ENCODE peak calls at places on chromosomes 16 and 17, in ten cellular contexts. S, W, P, U, N, X, Y, L, C and B are unnamed samples.

GRCh38 chr17:30571921-30572320 is 94.7 kb downstream of the GOSR1 start:
- DNase-seq in P (no peak), X (no peak), L (no peak), Y (no peak), U (no peak), N (no peak), S (no peak), C (no peak), W (peak), B (no peak)

GRCh38 chr16:80610489-80611156 is 69.8 kb downstream of the DYNLRB2 start:
- DNase-seq in C (no peak), S (no peak), P (no peak), N (no peak), L (no peak), U (no peak), W (no peak), X (no peak), Y (no peak), B (peak)

GRCh38 chr17:8468109-8468508 is 32.4 kb downstream of the NDEL1 start:
- DNase-seq in N (no peak), Y (no peak), S (no peak), W (no peak), X (no peak), C (no peak), U (peak), P (no peak), L (no peak), B (no peak)

GRCh38 chr16:80263181-80263823 is 277.5 kb upstream of the DYNLRB2 start:
- DNase-seq in P (no peak), X (no peak), W (no peak), S (no peak), L (no peak), N (no peak), C (no peak), U (no peak), Y (no peak), B (no peak)

GRCh38 chr16:28139530-28139929 is 72.2 kb downstream of the XPO6 start:
- DNase-seq in L (no peak), W (no peak), S (no peak), U (no peak), N (no peak), Y (no peak), C (no peak), P (no peak), X (no peak), B (no peak)

GRCh38 chr16:55078699-55079415 is 148.2 kb downstream of the IRX5 start:
- DNase-seq in U (no peak), P (no peak), X (no peak), N (no peak), S (no peak), C (no peak), Y (no peak), W (no peak), L (no peak), B (no peak)

GRCh38 chr17:17484451-17484899 is 7.7 kb downstream of the MED9 start:
- DNase-seq in L (no peak), C (no peak), P (no peak), W (no peak), Y (no peak), N (no peak), U (no peak), X (no peak), S (no peak), B (peak)

GRCh38 chr17:4892063-4892410 is 7.3 kb upstream of the C17orf107 start:
- DNase-seq in S (no peak), X (no peak), W (no peak), N (no peak), C (no peak), U (no peak), L (no peak), P (no peak), Y (no peak), B (no peak)

GRCh38 chr17:73165616-73166404 is 1.0 kb downstream of the SSTR2 start:
- DNase-seq in U (no peak), N (no peak), S (no peak), X (no peak), L (no peak), P (no peak), Y (no peak), C (no peak), W (no peak), B (no peak)

GRCh38 chr16:879986-880385 is 79.5 kb upstream of the GNG13 start:
- DNase-seq in W (no peak), U (no peak), X (no peak), P (no peak), N (no peak), Y (no peak), S (no peak), C (no peak), L (no peak), B (no peak)

GRCh38 chr17:46742539-46743270 is 75.8 kb downstream of the WNT3 start:
- DNase-seq in U (peak), C (no peak), W (no peak), S (peak), P (peak), X (no peak), Y (peak), L (no peak), N (no peak), B (peak)

GRCh38 chr17:59361916-59362810 is 30.7 kb downstream of the YPEL2 start:
- DNase-seq in U (peak), W (no peak), N (no peak), S (no peak), C (no peak), P (no peak), L (no peak), Y (peak), X (no peak), B (no peak)

GRCh38 chr17:65362826-65363225 is 198.6 kb downstream of the AXIN2 start:
- DNase-seq in U (no peak), L (no peak), Y (no peak), X (no peak), P (no peak), C (no peak), W (no peak), N (no peak), S (no peak), B (no peak)

GRCh38 chr16:80806957-80807356 is 2.6 kb upstream of the CDYL2 start:
- DNase-seq in Y (no peak), S (peak), X (no peak), C (no peak), N (no peak), L (no peak), U (no peak), P (no peak), W (no peak), B (no peak)

GRCh38 chr17:3956558-3956957 is 7.7 kb downstream of the ATP2A3 start:
- DNase-seq in N (no peak), X (no peak), Y (no peak), W (no peak), P (no peak), S (no peak), L (no peak), C (no peak), U (no peak), B (no peak)

GRCh38 chr17:74768069-74768762 is 7.9 kb downstream of the NAT9 start:
- DNase-seq in S (no peak), N (no peak), Y (peak), U (no peak), C (no peak), L (no peak), W (no peak), X (peak), P (no peak), B (no peak)

GRCh38 chr17:72258711-72259110 is 137.9 kb downstream of the SOX9 start:
- DNase-seq in U (no peak), Y (no peak), C (no peak), L (no peak), X (no peak), S (no peak), W (no peak), N (no peak), P (no peak), B (no peak)

GRCh38 chr17:17191346-17191792 is 14.8 kb downstream of the PLD6 start:
- DNase-seq in X (no peak), L (no peak), Y (no peak), U (no peak), C (no peak), P (no peak), W (no peak), S (no peak), N (no peak), B (no peak)

GRCh38 chr17:79831367-79832210 is 7.7 kb downstream of the CBX4 start:
- DNase-seq in X (peak), P (no peak), W (no peak), C (no peak), Y (peak), L (peak), N (peak), S (peak), U (no peak), B (peak)

GRCh38 chr17:79833110-79833450 is 6.2 kb downstream of the CBX4 start:
- DNase-seq in N (no peak), Y (no peak), X (no peak), U (no peak), L (no peak), P (no peak), W (no peak), C (no peak), S (no peak), B (no peak)

GRCh38 chr17:79833744-79834574 is 5.3 kb downstream of the CBX4 start:
- DNase-seq in Y (no peak), S (no peak), L (no peak), X (peak), U (no peak), C (no peak), P (no peak), W (no peak), N (no peak), B (no peak)

GRCh38 chr17:79830763-79831366 is 8.4 kb downstream of the CBX4 start:
- DNase-seq in U (no peak), P (no peak), L (no peak), C (no peak), Y (no peak), W (no peak), X (no peak), S (no peak), N (no peak), B (no peak)

DNA sequence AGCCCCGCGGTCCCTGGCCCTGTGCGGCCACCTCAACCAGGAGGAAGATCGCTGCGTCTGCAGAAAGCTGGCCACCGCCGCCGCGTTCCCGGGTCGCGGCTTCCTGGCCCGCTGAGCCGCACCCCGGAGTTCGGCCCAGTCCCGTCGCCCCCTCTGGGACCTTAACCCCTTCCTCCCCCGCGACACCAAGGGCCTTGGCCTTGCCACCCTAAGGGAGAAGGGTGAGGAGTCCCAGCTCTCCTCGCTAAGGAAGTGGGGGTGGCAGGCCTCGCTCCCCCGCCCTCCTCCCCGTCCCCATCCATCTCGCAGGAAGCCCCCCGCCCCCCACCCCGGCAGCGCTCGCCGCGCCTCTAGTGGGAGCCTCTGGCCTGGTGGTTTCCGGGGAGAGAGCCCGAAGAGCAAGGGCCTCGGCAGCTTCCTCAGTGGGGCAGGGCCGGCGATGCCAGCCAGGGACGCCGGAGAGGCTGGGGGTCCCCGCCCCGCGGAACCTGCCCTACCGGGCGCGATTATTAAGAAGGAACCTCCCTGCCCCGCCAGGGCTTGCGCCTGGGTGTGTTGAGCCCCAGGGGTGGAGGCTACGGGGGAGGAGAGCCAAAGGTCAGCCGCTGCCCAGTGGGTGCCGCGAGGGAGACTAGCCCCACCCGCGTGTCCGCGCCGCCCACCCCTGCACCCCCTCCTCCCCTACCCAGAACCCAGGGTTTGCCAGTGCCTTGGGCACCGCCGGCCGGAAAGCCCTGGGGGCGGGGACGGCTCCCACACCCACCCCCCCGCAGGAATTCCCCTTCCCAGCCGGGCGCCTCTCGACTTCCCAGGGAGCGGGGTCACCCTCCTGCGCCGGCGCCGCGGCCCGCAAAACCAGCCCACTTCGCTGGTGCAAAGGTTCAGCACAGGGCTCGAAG is 6.8 kb downstream of the CBX4 start:
- DNase-seq in P (no peak), Y (no peak), U (no peak), W (no peak), X (no peak), C (no peak), L (no peak), S (peak), N (no peak), B (no peak)
- TF ChIP-seq POLR2A in P (no peak), Y (no peak), U (no peak), W (no peak), X (no peak), C (no peak), L (no peak), S (no peak), N (no peak), B (no peak)

DNA sequence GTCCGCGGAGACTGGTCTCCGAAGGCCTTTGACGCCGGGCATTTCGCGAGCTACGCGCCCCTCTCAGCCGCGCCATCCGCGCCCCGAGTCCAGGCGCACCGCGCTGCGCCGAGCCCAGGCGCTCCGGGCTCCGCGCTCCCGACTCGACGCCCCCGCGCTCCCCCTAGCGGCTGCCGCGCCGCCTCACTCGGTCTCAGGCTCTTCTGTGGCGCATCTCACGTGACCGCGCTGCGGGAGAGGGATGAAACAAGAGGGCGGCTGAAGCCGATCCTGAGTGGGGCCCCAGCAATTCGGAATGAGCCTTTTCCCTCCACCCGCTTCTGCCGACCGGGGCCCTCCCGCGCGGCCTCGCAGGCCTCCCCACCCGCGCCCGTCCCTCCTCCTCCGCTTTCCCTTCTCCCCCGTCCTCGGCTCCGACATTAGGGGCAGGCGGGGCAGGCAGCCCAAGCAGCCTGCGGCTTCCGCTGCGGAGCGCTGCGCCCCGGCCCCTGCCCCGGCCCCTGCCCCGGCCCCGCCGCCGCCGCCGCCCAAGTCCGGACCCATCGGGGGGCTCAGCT is 42.5 kb upstream of the AMZ2 start:
- DNase-seq in N (peak), U (peak), C (peak), S (peak), W (peak), Y (peak), P (peak), X (peak), L (peak), B (peak)
- TF ChIP-seq POLR2A in N (peak), U (no peak), C (no peak), S (peak), W (no peak), Y (peak), P (peak), X (peak), L (peak), B (peak)

GRCh38 chr16:5071681-5072333 is at the start of gene ALG1:
- DNase-seq in S (peak), P (peak), U (peak), C (peak), Y (peak), W (peak), X (peak), L (peak), N (peak), B (peak)
- TF ChIP-seq POLR2A in S (peak), P (peak), U (peak), C (no peak), Y (peak), W (no peak), X (peak), L (no peak), N (peak), B (peak)

GRCh38 chr17:82751571-82752370 is at the start of gene TBCD:
- DNase-seq in L (peak), N (peak), Y (peak), X (peak), U (peak), C (no peak), P (peak), W (peak), S (peak), B (peak)
- TF ChIP-seq POLR2A in L (no peak), N (peak), Y (no peak), X (peak), U (peak), C (no peak), P (peak), W (no peak), S (peak), B (peak)

DNA sequence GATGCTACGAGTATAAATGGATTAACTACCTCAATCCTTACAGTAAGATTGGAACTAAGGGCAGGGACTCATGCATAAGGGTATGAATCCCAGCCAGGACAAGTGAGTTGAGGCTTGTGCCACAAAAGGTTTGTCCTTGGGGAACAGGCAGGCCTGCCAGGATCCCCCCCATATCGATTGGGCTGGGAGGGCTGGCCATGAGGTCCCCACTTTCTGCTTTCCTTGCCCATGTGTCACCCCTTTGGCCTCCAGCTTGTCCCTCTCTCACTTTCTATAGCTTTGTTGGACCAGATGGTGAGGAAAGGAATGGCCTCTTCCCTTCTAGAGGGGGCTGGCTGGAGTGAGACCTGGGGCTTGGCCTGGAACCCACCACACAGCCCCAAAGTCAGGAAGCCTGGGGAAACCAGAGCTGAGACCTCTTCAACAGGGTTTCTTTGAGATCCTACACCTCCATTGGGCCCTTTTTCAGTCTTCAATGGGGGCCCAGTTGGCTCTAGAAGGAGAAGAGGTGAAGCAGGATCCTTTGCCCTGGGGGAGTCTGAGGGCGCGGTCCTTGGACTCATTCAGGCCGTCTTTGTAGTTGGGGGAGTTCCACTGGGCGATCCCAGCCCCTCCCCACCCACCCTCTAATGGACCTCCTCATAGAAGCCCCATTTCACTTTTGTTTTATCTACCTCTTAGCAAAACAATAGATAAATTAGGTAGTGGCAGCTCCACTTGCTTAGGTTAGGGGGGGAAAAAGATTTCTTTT is 57.3 kb downstream of the IGF2BP1 start:
- DNase-seq in P (no peak), Y (no peak), U (no peak), C (no peak), N (no peak), W (no peak), S (no peak), L (no peak), X (no peak), B (no peak)
- TF ChIP-seq POLR2A in P (no peak), Y (no peak), U (no peak), C (no peak), N (no peak), W (no peak), S (no peak), L (no peak), X (no peak), B (no peak)

DNA sequence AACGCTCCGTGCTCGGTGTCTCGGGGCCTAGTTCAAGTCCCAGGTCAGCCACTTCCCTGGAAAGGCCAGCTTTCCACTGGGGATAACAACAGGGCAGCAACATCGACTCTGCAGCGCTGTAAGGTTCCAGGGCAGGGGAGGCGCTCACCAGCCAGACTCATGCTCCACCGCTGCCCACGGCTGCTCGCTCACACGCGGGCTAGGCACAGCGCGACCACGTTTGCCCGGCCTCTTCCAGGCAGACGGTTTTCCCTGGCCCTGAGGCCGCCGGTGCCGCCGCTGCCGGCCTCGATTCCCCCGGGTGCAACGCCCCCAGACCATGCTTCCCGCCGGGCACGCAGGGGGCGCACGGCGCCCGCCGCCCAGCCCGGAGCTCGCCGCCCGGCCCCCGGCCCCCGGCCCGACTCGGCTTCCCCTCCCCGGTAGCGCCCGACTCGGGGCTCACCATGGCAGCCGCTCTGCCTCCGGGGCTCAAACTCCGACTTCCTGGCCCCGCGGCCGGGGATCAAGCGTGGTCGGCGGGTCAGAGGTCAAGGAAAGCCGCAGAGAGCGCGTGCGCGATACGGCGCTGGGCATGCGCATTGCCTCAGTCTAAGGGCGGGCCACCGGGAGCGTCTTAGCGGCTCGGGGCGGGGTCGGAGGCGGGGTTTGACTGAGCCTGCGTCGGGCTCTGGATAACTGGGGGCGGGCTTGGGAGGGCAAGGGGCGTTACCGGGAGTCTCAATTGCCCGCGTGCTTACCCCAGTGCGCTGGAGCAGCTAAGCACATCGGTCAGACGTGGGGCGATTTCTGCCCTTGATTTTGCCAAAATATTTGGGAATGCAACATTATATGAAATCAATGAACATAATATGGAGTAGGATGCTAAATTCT is at the start of gene PAM16:
- DNase-seq in P (peak), N (peak), U (peak), W (peak), L (peak), C (peak), S (peak), Y (peak), X (peak), B (peak)
- TF ChIP-seq POLR2A in P (peak), N (no peak), U (peak), W (no peak), L (no peak), C (no peak), S (peak), Y (peak), X (peak), B (peak)

GRCh38 chr17:31888124-31888523 is 13.4 kb downstream of the UTP6 start:
- DNase-seq in Y (no peak), P (no peak), C (no peak), W (no peak), X (no peak), U (peak), L (no peak), S (no peak), N (no peak), B (no peak)
- TF ChIP-seq POLR2A in Y (no peak), P (no peak), C (no peak), W (no peak), X (no peak), U (no peak), L (no peak), S (no peak), N (no peak), B (no peak)